ENCODE peak calls at places on chromosomes 3 and 15, in nine cellular contexts. One of them, this sample, is unnamed.

GRCh38 chr15:48645558-48646330 is at the start of gene FBN1:
- DNase-seq in neuronal stem cell: peak; percentile 91
- DNase-seq in mesenchymal stem cell: peak; percentile 95
- DNase-seq in Peyer's patch: peak; percentile 66
- DNase-seq in sigmoid colon: peak; percentile 90
- DNase-seq in tibial nerve: peak; percentile 67
- DNase-seq in RWPE2: peak; percentile 84
- DNase-seq in BE2C: peak; percentile 58
- DNase-seq in mammary epithelial cell: peak; percentile 61
- DNase-seq in this sample: no peak

GRCh38 chr3:111963424-111963823 is 15.4 kb upstream of the ABHD10 start:
- DNase-seq in mesenchymal stem cell: peak; percentile 88
- DNase-seq in mammary epithelial cell: peak; percentile 84
- DNase-seq in neuronal stem cell: no peak
- DNase-seq in Peyer's patch: no peak
- DNase-seq in tibial nerve: no peak
- DNase-seq in sigmoid colon: no peak
- DNase-seq in BE2C: no peak
- DNase-seq in RWPE2: no peak
- DNase-seq in this sample: no peak

GRCh38 chr3:71031914-71032521 is 551.5 kb downstream of the FOXP1 start:
- DNase-seq in neuronal stem cell: no peak
- DNase-seq in Peyer's patch: peak; percentile 74
- DNase-seq in sigmoid colon: peak; percentile 66
- DNase-seq in tibial nerve: no peak
- DNase-seq in RWPE2: no peak
- DNase-seq in mammary epithelial cell: no peak
- DNase-seq in mesenchymal stem cell: no peak
- DNase-seq in BE2C: no peak
- DNase-seq in this sample: no peak

GRCh38 chr3:172575375-172575774 is 52.1 kb upstream of the TNFSF10 start:
- DNase-seq in RWPE2: no peak
- DNase-seq in mammary epithelial cell: no peak
- DNase-seq in mesenchymal stem cell: no peak
- DNase-seq in Peyer's patch: no peak
- DNase-seq in BE2C: no peak
- DNase-seq in neuronal stem cell: no peak
- DNase-seq in sigmoid colon: no peak
- DNase-seq in tibial nerve: no peak
- DNase-seq in this sample: no peak

GRCh38 chr3:32420138-32420981 is 28.7 kb downstream of the CMTM7 start:
- DNase-seq in Peyer's patch: peak; percentile 81
- DNase-seq in tibial nerve: no peak
- DNase-seq in RWPE2: peak; percentile 89
- DNase-seq in mesenchymal stem cell: no peak
- DNase-seq in mammary epithelial cell: peak; percentile 98
- DNase-seq in sigmoid colon: no peak
- DNase-seq in BE2C: no peak
- DNase-seq in neuronal stem cell: no peak
- DNase-seq in this sample: no peak

GRCh38 chr3:177337548-177338331 is 140.5 kb upstream of the TBL1XR1 start:
- DNase-seq in mammary epithelial cell: peak; percentile 79
- DNase-seq in BE2C: no peak
- DNase-seq in mesenchymal stem cell: peak; percentile 42
- DNase-seq in neuronal stem cell: no peak
- DNase-seq in RWPE2: no peak
- DNase-seq in tibial nerve: no peak
- DNase-seq in Peyer's patch: peak; percentile 58
- DNase-seq in sigmoid colon: no peak
- DNase-seq in this sample: no peak

GRCh38 chr3:132071043-132071442 is 36.2 kb upstream of the CPNE4 start:
- DNase-seq in BE2C: peak; percentile 30
- DNase-seq in mesenchymal stem cell: no peak
- DNase-seq in mammary epithelial cell: no peak
- DNase-seq in tibial nerve: no peak
- DNase-seq in neuronal stem cell: no peak
- DNase-seq in Peyer's patch: no peak
- DNase-seq in RWPE2: no peak
- DNase-seq in sigmoid colon: no peak
- DNase-seq in this sample: no peak

GRCh38 chr3:21668012-21668411 is 83.0 kb downstream of the ZNF385D start:
- DNase-seq in neuronal stem cell: no peak
- DNase-seq in BE2C: no peak
- DNase-seq in mammary epithelial cell: no peak
- DNase-seq in mesenchymal stem cell: no peak
- DNase-seq in tibial nerve: no peak
- DNase-seq in RWPE2: no peak
- DNase-seq in sigmoid colon: no peak
- DNase-seq in Peyer's patch: no peak
- DNase-seq in this sample: no peak

GRCh38 chr15:48109212-48109611 is 11.6 kb upstream of the SLC24A5 start:
- DNase-seq in mesenchymal stem cell: no peak
- DNase-seq in neuronal stem cell: no peak
- DNase-seq in BE2C: peak; percentile 17
- DNase-seq in tibial nerve: no peak
- DNase-seq in RWPE2: no peak
- DNase-seq in mammary epithelial cell: no peak
- DNase-seq in Peyer's patch: no peak
- DNase-seq in sigmoid colon: no peak
- DNase-seq in this sample: no peak

GRCh38 chr3:99645277-99646106 is 7.1 kb downstream of the COL8A1 start:
- DNase-seq in neuronal stem cell: peak; percentile 31
- DNase-seq in mesenchymal stem cell: peak; percentile 81
- DNase-seq in sigmoid colon: no peak
- DNase-seq in tibial nerve: no peak
- DNase-seq in Peyer's patch: no peak
- DNase-seq in mammary epithelial cell: peak; percentile 43
- DNase-seq in BE2C: peak; percentile 27
- DNase-seq in RWPE2: no peak
- DNase-seq in this sample: no peak

GRCh38 chr3:172654470-172654869 is 56.4 kb downstream of the NCEH1 start:
- DNase-seq in RWPE2: no peak
- DNase-seq in sigmoid colon: no peak
- DNase-seq in Peyer's patch: no peak
- DNase-seq in tibial nerve: no peak
- DNase-seq in BE2C: no peak
- DNase-seq in mesenchymal stem cell: no peak
- DNase-seq in neuronal stem cell: no peak
- DNase-seq in mammary epithelial cell: no peak
- DNase-seq in this sample: no peak

GRCh38 chr3:177596822-177597271 is 399.6 kb upstream of the TBL1XR1 start:
- DNase-seq in BE2C: peak; percentile 66
- DNase-seq in RWPE2: no peak
- DNase-seq in mesenchymal stem cell: no peak
- DNase-seq in sigmoid colon: peak; percentile 65
- DNase-seq in Peyer's patch: no peak
- DNase-seq in tibial nerve: no peak
- DNase-seq in mammary epithelial cell: peak; percentile 94
- DNase-seq in neuronal stem cell: no peak
- DNase-seq in this sample: no peak

GRCh38 chr15:92579486-92579885 is 76.1 kb downstream of the FAM174B start:
- DNase-seq in RWPE2: no peak
- DNase-seq in sigmoid colon: peak; percentile 55
- DNase-seq in BE2C: no peak
- DNase-seq in Peyer's patch: peak; percentile 32
- DNase-seq in tibial nerve: no peak
- DNase-seq in mesenchymal stem cell: no peak
- DNase-seq in mammary epithelial cell: no peak
- DNase-seq in neuronal stem cell: no peak
- DNase-seq in this sample: no peak

GRCh38 chr3:40055361-40055760 is 246.0 kb downstream of the MYRIP start:
- DNase-seq in Peyer's patch: no peak
- DNase-seq in mammary epithelial cell: no peak
- DNase-seq in sigmoid colon: no peak
- DNase-seq in tibial nerve: no peak
- DNase-seq in RWPE2: no peak
- DNase-seq in BE2C: no peak
- DNase-seq in neuronal stem cell: no peak
- DNase-seq in mesenchymal stem cell: no peak
- DNase-seq in this sample: no peak

GRCh38 chr3:126939347-126939735 is 43.6 kb upstream of the PLXNA1 start:
- DNase-seq in mesenchymal stem cell: peak; percentile 12
- DNase-seq in Peyer's patch: no peak
- DNase-seq in mammary epithelial cell: no peak
- DNase-seq in RWPE2: no peak
- DNase-seq in tibial nerve: no peak
- DNase-seq in neuronal stem cell: no peak
- DNase-seq in BE2C: peak; percentile 49
- DNase-seq in sigmoid colon: no peak
- DNase-seq in this sample: no peak

DNA sequence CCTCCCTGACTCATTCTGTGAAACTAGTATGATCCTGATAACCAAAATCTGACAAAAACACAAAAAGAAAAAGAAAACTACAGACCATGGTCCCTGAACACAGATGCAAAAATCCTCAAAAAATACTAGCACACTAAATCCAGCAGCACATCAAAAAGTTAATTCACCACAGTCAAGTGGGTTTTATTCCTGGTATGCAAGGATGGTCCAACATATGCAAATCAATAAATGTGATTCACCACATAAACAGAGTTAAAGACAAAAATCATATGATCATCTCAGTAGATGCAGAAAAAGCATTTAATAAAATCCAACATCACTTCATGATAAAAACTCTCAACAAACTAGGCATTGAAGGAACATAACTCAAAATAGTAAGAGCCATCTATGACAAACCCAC is 12.8 kb downstream of the SAXO2 start:
- DNase-seq in Peyer's patch: no peak
- DNase-seq in sigmoid colon: no peak
- DNase-seq in neuronal stem cell: no peak
- DNase-seq in mammary epithelial cell: no peak
- DNase-seq in mesenchymal stem cell: no peak
- DNase-seq in tibial nerve: no peak
- DNase-seq in RWPE2: no peak
- DNase-seq in BE2C: no peak
- DNase-seq in this sample: no peak
- H3K4me1 ChIP-seq in Peyer's patch: no peaks in the 10 kb centered on the region
- H3K4me1 ChIP-seq in sigmoid colon: no peaks in the 10 kb centered on the region
- H3K4me1 ChIP-seq in neuronal stem cell: no peaks in the 10 kb centered on the region
- H3K4me1 ChIP-seq in mammary epithelial cell: no peaks in the 10 kb centered on the region
- H3K4me1 ChIP-seq in mesenchymal stem cell: no peaks in the 10 kb centered on the region
- H3K4me1 ChIP-seq in tibial nerve: no peaks in the 10 kb centered on the region
- H3K4me1 ChIP-seq in RWPE2: no peaks in the 10 kb centered on the region
- H3K4me1 ChIP-seq in BE2C: no peaks in the 10 kb centered on the region
- H3K4me1 ChIP-seq in this sample: no peaks in the 10 kb centered on the region

GRCh38 chr15:27134481-27134880 is 163.5 kb downstream of the GABRG3 start:
- DNase-seq in mammary epithelial cell: no peak
- DNase-seq in Peyer's patch: no peak
- DNase-seq in neuronal stem cell: no peak
- DNase-seq in RWPE2: no peak
- DNase-seq in mesenchymal stem cell: no peak
- DNase-seq in sigmoid colon: no peak
- DNase-seq in BE2C: no peak
- DNase-seq in tibial nerve: no peak
- DNase-seq in this sample: no peak
- H3K9me3 ChIP-seq in mammary epithelial cell: peaks cover 37% of the 10 kb centered on the region
- H3K9me3 ChIP-seq in Peyer's patch: no peaks in the 10 kb centered on the region
- H3K9me3 ChIP-seq in neuronal stem cell: no peaks in the 10 kb centered on the region
- H3K9me3 ChIP-seq in RWPE2: peaks cover 3% of the 10 kb centered on the region
- H3K9me3 ChIP-seq in mesenchymal stem cell: no peaks in the 10 kb centered on the region
- H3K9me3 ChIP-seq in sigmoid colon: no peaks in the 10 kb centered on the region
- H3K9me3 ChIP-seq in BE2C: no peaks in the 10 kb centered on the region
- H3K9me3 ChIP-seq in tibial nerve: no peaks in the 10 kb centered on the region
- H3K9me3 ChIP-seq in this sample: no peaks in the 10 kb centered on the region

DNA sequence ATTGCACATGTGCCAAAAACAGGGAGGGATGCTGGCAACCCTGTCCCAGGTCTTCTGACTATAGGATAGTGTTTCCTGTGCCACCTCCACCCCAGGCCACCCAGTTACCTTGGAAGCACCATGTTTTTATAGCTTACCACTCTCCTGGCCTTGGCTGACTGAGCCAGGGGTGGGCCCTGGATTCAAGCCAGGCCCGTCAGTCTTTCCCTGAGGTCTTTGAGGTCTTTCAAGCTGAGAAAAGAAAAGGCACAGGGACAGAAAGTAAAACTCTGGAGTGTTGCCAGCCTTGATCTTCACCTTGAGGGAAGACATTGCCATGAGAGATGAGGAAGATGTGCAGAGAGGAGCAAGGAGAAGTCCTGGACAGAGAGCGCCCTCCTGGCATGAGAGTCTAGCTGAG is 46.3 kb downstream of the SYNM start:
- DNase-seq in Peyer's patch: no peak
- DNase-seq in RWPE2: peak; percentile 37
- DNase-seq in tibial nerve: no peak
- DNase-seq in mammary epithelial cell: no peak
- DNase-seq in BE2C: no peak
- DNase-seq in sigmoid colon: no peak
- DNase-seq in mesenchymal stem cell: no peak
- DNase-seq in neuronal stem cell: no peak
- DNase-seq in this sample: no peak
- H3K27me3 ChIP-seq in Peyer's patch: no peaks in the 10 kb centered on the region
- H3K27me3 ChIP-seq in RWPE2: no peaks in the 10 kb centered on the region
- H3K27me3 ChIP-seq in tibial nerve: no peaks in the 10 kb centered on the region
- H3K27me3 ChIP-seq in mammary epithelial cell: no peaks in the 10 kb centered on the region
- H3K27me3 ChIP-seq in BE2C: no peaks in the 10 kb centered on the region
- H3K27me3 ChIP-seq in sigmoid colon: no peaks in the 10 kb centered on the region
- H3K27me3 ChIP-seq in mesenchymal stem cell: no peaks in the 10 kb centered on the region
- H3K27me3 ChIP-seq in neuronal stem cell: no peaks in the 10 kb centered on the region
- H3K27me3 ChIP-seq in this sample: no peaks in the 10 kb centered on the region

DNA sequence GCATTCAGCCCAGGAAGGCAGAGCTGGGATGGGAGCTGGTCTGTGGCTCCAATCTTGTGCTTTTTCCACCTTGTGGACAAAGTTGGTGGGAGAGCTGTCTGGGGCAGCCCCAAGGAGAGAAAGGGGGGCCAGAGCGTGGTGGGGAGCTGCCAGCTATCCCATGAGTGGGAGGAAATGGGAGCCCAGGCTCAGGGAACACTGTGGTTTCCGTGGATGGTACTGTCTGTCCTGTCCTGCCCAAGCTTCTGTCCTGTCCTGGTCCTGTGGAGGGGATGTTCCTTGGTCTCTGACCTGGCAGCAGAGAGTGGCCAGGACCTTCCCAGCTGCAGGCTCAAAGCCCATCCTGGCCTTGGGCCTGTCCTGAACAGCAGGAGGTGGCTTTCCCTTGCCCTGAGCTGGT is 72.6 kb upstream of the SEC13 start:
- DNase-seq in Peyer's patch: no peak
- DNase-seq in BE2C: no peak
- DNase-seq in mammary epithelial cell: no peak
- DNase-seq in neuronal stem cell: no peak
- DNase-seq in tibial nerve: no peak
- DNase-seq in mesenchymal stem cell: no peak
- DNase-seq in RWPE2: no peak
- DNase-seq in sigmoid colon: no peak
- DNase-seq in this sample: no peak
- H3K4me1 ChIP-seq in Peyer's patch: peaks cover 25% of the 10 kb centered on the region
- H3K4me1 ChIP-seq in BE2C: no peaks in the 10 kb centered on the region
- H3K4me1 ChIP-seq in mammary epithelial cell: peaks cover 6% of the 10 kb centered on the region
- H3K4me1 ChIP-seq in neuronal stem cell: no peaks in the 10 kb centered on the region
- H3K4me1 ChIP-seq in tibial nerve: peaks cover 6% of the 10 kb centered on the region
- H3K4me1 ChIP-seq in mesenchymal stem cell: no peaks in the 10 kb centered on the region
- H3K4me1 ChIP-seq in RWPE2: no peaks in the 10 kb centered on the region
- H3K4me1 ChIP-seq in sigmoid colon: no peaks in the 10 kb centered on the region
- H3K4me1 ChIP-seq in this sample: no peaks in the 10 kb centered on the region

DNA sequence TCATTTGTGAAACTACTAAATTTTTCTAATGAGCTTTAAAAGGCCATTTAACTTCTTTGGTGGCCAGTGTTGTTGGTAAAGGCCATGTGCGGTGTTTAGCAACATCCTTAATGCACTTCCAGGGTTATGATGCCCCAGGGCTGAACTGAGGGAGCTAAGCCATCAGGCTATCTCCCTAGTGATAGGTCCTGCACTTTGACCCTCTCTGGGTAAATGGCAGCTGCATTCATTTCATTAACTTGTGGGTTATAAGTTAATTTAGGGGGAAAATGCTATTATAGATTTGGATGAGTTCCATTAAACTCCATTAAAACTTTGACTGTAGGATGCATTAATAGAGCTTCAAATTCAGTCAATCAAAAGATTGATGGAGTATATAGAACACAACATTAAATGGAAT is 366.7 kb upstream of the ZNF717 start:
- DNase-seq in sigmoid colon: no peak
- DNase-seq in RWPE2: no peak
- DNase-seq in neuronal stem cell: no peak
- DNase-seq in mesenchymal stem cell: no peak
- DNase-seq in tibial nerve: no peak
- DNase-seq in BE2C: peak; percentile 93
- DNase-seq in Peyer's patch: no peak
- DNase-seq in mammary epithelial cell: no peak
- DNase-seq in this sample: no peak
- H3K9me3 ChIP-seq in sigmoid colon: no peaks in the 10 kb centered on the region
- H3K9me3 ChIP-seq in RWPE2: no peaks in the 10 kb centered on the region
- H3K9me3 ChIP-seq in neuronal stem cell: no peaks in the 10 kb centered on the region
- H3K9me3 ChIP-seq in mesenchymal stem cell: peaks cover 8% of the 10 kb centered on the region
- H3K9me3 ChIP-seq in tibial nerve: no peaks in the 10 kb centered on the region
- H3K9me3 ChIP-seq in BE2C: no peaks in the 10 kb centered on the region
- H3K9me3 ChIP-seq in Peyer's patch: no peaks in the 10 kb centered on the region
- H3K9me3 ChIP-seq in mammary epithelial cell: peaks cover 3% of the 10 kb centered on the region
- H3K9me3 ChIP-seq in this sample: no peaks in the 10 kb centered on the region

This sample was measured in iPS DF 6.9.